ENCODE peak calls at places on chromosomes 3 and 15, in four cellular contexts. Q, P, X and K are unnamed samples.

GRCh38 chr3:185680216-185680615 is 94.1 kb downstream of the SENP2 start:
- DNase-seq in Q (no peak), P (no peak), X (no peak), K (no peak)

GRCh38 chr15:68410466-68411200 is 21.3 kb downstream of the ITGA11 start:
- DNase-seq in Q (no peak), P (no peak), X (no peak), K (no peak)

GRCh38 chr3:172217877-172218276 is 178.5 kb downstream of the FNDC3B start:
- DNase-seq in Q (no peak), P (no peak), X (no peak), K (no peak)

GRCh38 chr3:24263069-24263668 is 231.5 kb downstream of the THRB start:
- DNase-seq in Q (no peak), P (no peak), X (no peak), K (peak)

GRCh38 chr3:140015741-140016140 is 80.8 kb downstream of the CLSTN2 start:
- DNase-seq in Q (no peak), P (no peak), X (no peak), K (no peak)

GRCh38 chr3:139127101-139127500 is 82.4 kb upstream of the PRR23C start:
- DNase-seq in Q (no peak), P (no peak), X (no peak), K (no peak)

GRCh38 chr15:39332846-39333245 is 248.0 kb upstream of the THBS1 start:
- DNase-seq in Q (no peak), P (no peak), X (no peak), K (no peak)

GRCh38 chr15:75389791-75390382 is 21.5 kb upstream of the MAN2C1 start:
- DNase-seq in Q (no peak), P (no peak), X (no peak), K (no peak)

GRCh38 chr15:64507293-64507802 is 47.0 kb downstream of the ZNF609 start:
- DNase-seq in Q (no peak), P (peak), X (no peak), K (peak)

GRCh38 chr3:5426094-5426883 is 238.8 kb downstream of the EDEM1 start:
- DNase-seq in Q (peak), P (peak), X (peak), K (peak)

GRCh38 chr15:64017082-64017588 is 29.1 kb downstream of the DAPK2 start:
- DNase-seq in Q (no peak), P (no peak), X (no peak), K (peak)

GRCh38 chr15:67731112-67731761 is 94.1 kb upstream of the SKOR1 start:
- DNase-seq in Q (no peak), P (no peak), X (no peak), K (no peak)

GRCh38 chr3:71260782-71261181 is 322.7 kb downstream of the FOXP1 start:
- DNase-seq in Q (no peak), P (no peak), X (no peak), K (no peak)

GRCh38 chr3:53260286-53260785 is 4.5 kb upstream of the TKT start:
- DNase-seq in Q (no peak), P (no peak), X (no peak), K (no peak)

GRCh38 chr3:12518266-12519028 is 26.9 kb downstream of the MKRN2OS start:
- DNase-seq in Q (no peak), P (no peak), X (no peak), K (no peak)

GRCh38 chr15:82301296-82302016 is 38.8 kb downstream of the SAXO2 start:
- DNase-seq in Q (no peak), P (no peak), X (no peak), K (no peak)

GRCh38 chr3:54710954-54711353 is 216.9 kb downstream of the LRTM1 start:
- DNase-seq in Q (no peak), P (no peak), X (no peak), K (no peak)

GRCh38 chr3:63656791-63657190 is 4.3 kb downstream of the SNTN start:
- DNase-seq in Q (no peak), P (no peak), X (no peak), K (no peak)

GRCh38 chr15:48681274-48681840 is 35.8 kb upstream of the FBN1 start:
- DNase-seq in Q (no peak), P (no peak), X (no peak), K (no peak)

GRCh38 chr3:179706233-179706632 is 53.4 kb downstream of the USP13 start:
- DNase-seq in Q (no peak), P (no peak), X (no peak), K (no peak)

GRCh38 chr3:43866529-43867353 is 176.0 kb downstream of the ABHD5 start:
- DNase-seq in Q (peak), P (no peak), X (no peak), K (peak)

GRCh38 chr3:158103131-158103955 is 2.9 kb downstream of the SHOX2 start:
- DNase-seq in Q (peak), P (peak), X (no peak), K (no peak)

GRCh38 chr15:83209333-83209732 is 1.7 kb upstream of the HDGFL3 start:
- DNase-seq in Q (no peak), P (no peak), X (no peak), K (no peak)

GRCh38 chr3:127639173-127640030 is 10.4 kb downstream of the PODXL2 start:
- DNase-seq in Q (peak), P (no peak), X (no peak), K (no peak)

GRCh38 chr3:100400424-100400781 is 486 bp downstream of the TOMM70 start:
- DNase-seq in Q (no peak), P (peak), X (peak), K (no peak)

GRCh38 chr3:170055209-170055608 is 17.4 kb downstream of the GPR160 start:
- DNase-seq in Q (no peak), P (peak), X (no peak), K (no peak)

GRCh38 chr3:25744477-25744876 is 38.8 kb downstream of the NGLY1 start:
- DNase-seq in Q (no peak), P (no peak), X (no peak), K (no peak)

GRCh38 chr3:12503126-12503952 is 19.1 kb downstream of the TSEN2 start:
- DNase-seq in Q (no peak), P (no peak), X (no peak), K (peak)

GRCh38 chr3:48694610-48695051 is 8.9 kb upstream of the NCKIPSD start:
- DNase-seq in Q (peak), P (no peak), X (no peak), K (no peak)

GRCh38 chr15:92902723-92903587 is 2.8 kb downstream of the CHD2 start:
- DNase-seq in Q (no peak), P (no peak), X (no peak), K (no peak)

GRCh38 chr3:30657914-30658313 is 51.5 kb downstream of the TGFBR2 start:
- DNase-seq in Q (no peak), P (no peak), X (no peak), K (no peak)

GRCh38 chr3:46690798-46691197 is 2.7 kb downstream of the ALS2CL start:
- DNase-seq in Q (no peak), P (no peak), X (no peak), K (no peak)

GRCh38 chr3:138222888-138223287 is 35.8 kb downstream of the ARMC8 start:
- DNase-seq in Q (no peak), P (no peak), X (no peak), K (no peak)

GRCh38 chr3:109643590-109643989 is 306.2 kb upstream of the DPPA4 start:
- DNase-seq in Q (no peak), P (no peak), X (no peak), K (no peak)

GRCh38 chr3:134644731-134645514 is 5.9 kb downstream of the KY start:
- DNase-seq in Q (no peak), P (no peak), X (no peak), K (no peak)

GRCh38 chr15:96354731-96355560 is 24.4 kb downstream of the NR2F2 start:
- DNase-seq in Q (no peak), P (no peak), X (no peak), K (no peak)

GRCh38 chr3:81643721-81644120 is 117.7 kb downstream of the GBE1 start:
- DNase-seq in Q (no peak), P (no peak), X (no peak), K (peak)

GRCh38 chr3:152398495-152398894 is 129.8 kb downstream of the MBNL1 start:
- DNase-seq in Q (no peak), P (no peak), X (no peak), K (no peak)

GRCh38 chr15:68820205-68820588 is 498 bp downstream of the ANP32A start:
- DNase-seq in Q (peak), P (peak), X (peak), K (no peak)